ENCODE peak calls at places on chromosomes 4 and X, in four cellular contexts. C is stimulated activated CD4-positive, alpha-beta T cell treated with anti-CD3 and anti-CD28 coated beads, Interleukin-15, amount 100 ng/mL, for 24 hours; G is AG08395; A is stimulated activated CD8-positive, alpha-beta memory T cell treated with anti-CD3 and anti-CD28 coated beads, Interleukin-4, amount 100 ng/mL, for 24 hours. M is an unnamed sample.

GRCh38 chrX:9071031-9071650 is 37.2 kb upstream of the FAM9B start:
- DNase-seq in C (no peak), G (peak; percentile 6), A (no peak), M (no peak)

GRCh38 chrX:19966056-19966455 is 24.8 kb downstream of the BCLAF3 start:
- DNase-seq in C (no peak), G (no peak), A (no peak), M (no peak)

GRCh38 chr4:41362647-41363383 is 106.1 kb downstream of the UCHL1 start:
- DNase-seq in C (no peak), G (no peak), A (no peak), M (no peak)

GRCh38 chrX:136094962-136095361 is 52.4 kb upstream of the FHL1 start:
- DNase-seq in C (no peak), G (no peak), A (no peak), M (no peak)

GRCh38 chr4:157776930-157777329 is 395.9 kb downstream of the GASK1B start:
- DNase-seq in C (no peak), G (no peak), A (no peak), M (no peak)

GRCh38 chr4:158936238-158936637 is 166.6 kb upstream of the RAPGEF2 start:
- DNase-seq in C (no peak), G (no peak), A (no peak), M (no peak)

GRCh38 chrX:113892401-113892800 is 691.5 kb upstream of the HTR2C start:
- DNase-seq in C (no peak), G (no peak), A (no peak), M (no peak)

GRCh38 chrX:51866156-51866555 is 27.3 kb upstream of the MAGED1 start:
- DNase-seq in C (no peak), G (no peak), A (no peak), M (no peak)

GRCh38 chr4:145583191-145583590 is 36.0 kb upstream of the MMAA start:
- DNase-seq in C (no peak), G (no peak), A (no peak), M (no peak)

GRCh38 chr4:15691346-15692140 is 9.9 kb downstream of the FAM200B start:
- DNase-seq in C (no peak), G (peak; percentile 65), A (no peak), M (no peak)

GRCh38 chrX:65821721-65822496 is 154.5 kb downstream of the MSN start:
- DNase-seq in C (peak; percentile 59), G (no peak), A (peak; percentile 22), M (peak; percentile 50)

GRCh38 chr4:114017120-114017917 is 37.9 kb upstream of the ARSJ start:
- DNase-seq in C (no peak), G (no peak), A (no peak), M (no peak)

GRCh38 chr4:138461065-138461464 is 218.9 kb upstream of the SLC7A11 start:
- DNase-seq in C (no peak), G (no peak), A (no peak), M (no peak)

M was measured in activated naive CD4-positive, alpha-beta T cell treated with anti-CD3 and anti-CD28 coated beads for 36 hours.